ENCODE peak calls at places on chromosomes 7 and 10, in six cellular contexts. One of them, this sample, is unnamed.

GRCh38 chr7:130814753-130815152 is 80.7 kb upstream of the KLF14 start:
- DNase-seq in IMR-90: peak
- DNase-seq in A549: no peak
- DNase-seq in HepG2: no peak
- DNase-seq in GM12878: no peak
- DNase-seq in H1: no peak
- DNase-seq in this sample: peak

GRCh38 chr10:98047009-98047741 is 16.8 kb upstream of the CRTAC1 start:
- DNase-seq in IMR-90: no peak
- DNase-seq in A549: no peak
- DNase-seq in HepG2: no peak
- DNase-seq in GM12878: no peak
- DNase-seq in H1: no peak
- DNase-seq in this sample: no peak

GRCh38 chr10:6399241-6399701 is 180.8 kb downstream of the PRKCQ start:
- DNase-seq in IMR-90: peak
- DNase-seq in A549: peak
- DNase-seq in HepG2: no peak
- DNase-seq in GM12878: no peak
- DNase-seq in H1: no peak
- DNase-seq in this sample: no peak

GRCh38 chr10:70832852-70833542 is 17.2 kb downstream of the SGPL1 start:
- DNase-seq in IMR-90: peak
- DNase-seq in A549: no peak
- DNase-seq in HepG2: no peak
- DNase-seq in GM12878: no peak
- DNase-seq in H1: no peak
- DNase-seq in this sample: no peak

GRCh38 chr10:79260803-79261740 is 86.2 kb upstream of the PPIF start:
- DNase-seq in IMR-90: peak
- DNase-seq in A549: no peak
- DNase-seq in HepG2: peak
- DNase-seq in GM12878: no peak
- DNase-seq in H1: no peak
- DNase-seq in this sample: no peak

GRCh38 chr7:17646181-17646956 is 293.9 kb downstream of the SNX13 start:
- DNase-seq in IMR-90: peak
- DNase-seq in A549: no peak
- DNase-seq in HepG2: no peak
- DNase-seq in GM12878: no peak
- DNase-seq in H1: no peak
- DNase-seq in this sample: no peak

GRCh38 chr10:59793924-59794323 is 40.7 kb upstream of the MRLN start:
- DNase-seq in IMR-90: no peak
- DNase-seq in A549: no peak
- DNase-seq in HepG2: no peak
- DNase-seq in GM12878: no peak
- DNase-seq in H1: no peak
- DNase-seq in this sample: no peak

GRCh38 chr7:99123571-99124033 is 20.3 kb downstream of the SMURF1 start:
- DNase-seq in IMR-90: peak
- DNase-seq in A549: no peak
- DNase-seq in HepG2: no peak
- DNase-seq in GM12878: no peak
- DNase-seq in H1: no peak
- DNase-seq in this sample: no peak

GRCh38 chr10:57692255-57692980 is 575.3 kb downstream of the IPMK start:
- DNase-seq in IMR-90: peak
- DNase-seq in A549: peak
- DNase-seq in HepG2: no peak
- DNase-seq in GM12878: no peak
- DNase-seq in H1: no peak
- DNase-seq in this sample: no peak

GRCh38 chr7:92641921-92642511 is 51.8 kb upstream of the FAM133B start:
- DNase-seq in IMR-90: peak
- DNase-seq in A549: no peak
- DNase-seq in HepG2: no peak
- DNase-seq in GM12878: no peak
- DNase-seq in H1: no peak
- DNase-seq in this sample: no peak

GRCh38 chr10:68301790-68302502 is 29.9 kb upstream of the HNRNPH3 start:
- DNase-seq in IMR-90: peak
- DNase-seq in A549: peak
- DNase-seq in HepG2: peak
- DNase-seq in GM12878: peak
- DNase-seq in H1: no peak
- DNase-seq in this sample: peak

GRCh38 chr7:22302951-22303423 is 54.0 kb downstream of the RAPGEF5 start:
- DNase-seq in IMR-90: no peak
- DNase-seq in A549: no peak
- DNase-seq in HepG2: no peak
- DNase-seq in GM12878: no peak
- DNase-seq in H1: no peak
- DNase-seq in this sample: no peak

GRCh38 chr10:396535-397220 is 261.4 kb downstream of the ZMYND11 start:
- DNase-seq in IMR-90: no peak
- DNase-seq in A549: no peak
- DNase-seq in HepG2: no peak
- DNase-seq in GM12878: no peak
- DNase-seq in H1: no peak
- DNase-seq in this sample: no peak

GRCh38 chr10:398954-399353 is 263.7 kb downstream of the ZMYND11 start:
- DNase-seq in IMR-90: no peak
- DNase-seq in A549: no peak
- DNase-seq in HepG2: no peak
- DNase-seq in GM12878: no peak
- DNase-seq in H1: no peak
- DNase-seq in this sample: no peak

GRCh38 chr10:395665-396064 is 260.4 kb downstream of the ZMYND11 start:
- DNase-seq in IMR-90: no peak
- DNase-seq in A549: no peak
- DNase-seq in HepG2: no peak
- DNase-seq in GM12878: no peak
- DNase-seq in H1: no peak
- DNase-seq in this sample: no peak

GRCh38 chr10:396107-396506 is 260.9 kb downstream of the ZMYND11 start:
- DNase-seq in IMR-90: no peak
- DNase-seq in A549: no peak
- DNase-seq in HepG2: no peak
- DNase-seq in GM12878: no peak
- DNase-seq in H1: no peak
- DNase-seq in this sample: no peak

DNA sequence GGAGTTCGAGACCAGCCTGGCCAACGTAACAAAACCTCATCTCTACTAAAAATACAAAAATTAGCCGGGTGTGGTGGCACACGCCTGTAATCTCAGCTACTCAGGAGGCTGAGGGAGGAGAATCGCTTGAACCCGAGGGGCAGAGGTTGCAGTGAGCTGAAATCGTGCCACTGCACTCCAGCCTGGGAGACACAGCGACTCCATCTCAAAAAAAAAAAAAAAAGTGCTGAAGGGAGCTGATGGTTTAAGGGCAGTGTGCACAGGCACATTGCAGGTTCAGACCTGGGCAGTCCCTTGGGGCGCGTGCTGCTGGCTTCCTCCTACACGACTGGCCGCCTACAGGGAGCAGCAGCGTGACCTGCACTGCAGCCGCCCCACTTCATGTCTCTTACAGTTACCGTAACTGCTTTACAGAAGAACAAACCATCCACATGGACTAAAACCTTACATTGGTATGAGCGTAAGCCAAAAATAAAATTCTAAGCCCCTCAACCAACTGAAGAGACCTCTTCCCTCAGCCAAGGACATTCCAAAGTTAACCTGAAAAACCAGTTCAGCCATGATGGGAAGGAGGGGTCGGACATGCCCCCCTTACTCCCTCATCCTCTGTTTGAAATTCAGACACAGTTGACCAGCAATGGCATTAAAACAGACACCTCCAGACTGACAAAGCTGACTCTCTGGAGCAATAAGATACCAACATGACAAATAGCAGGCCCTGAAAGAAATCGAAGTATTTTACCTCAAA is 262.2 kb downstream of the ZMYND11 start:
- DNase-seq in IMR-90: no peak
- DNase-seq in A549: no peak
- DNase-seq in HepG2: no peak
- DNase-seq in GM12878: no peak
- DNase-seq in H1: no peak
- DNase-seq in this sample: no peak
- TF ChIP-seq CEBPB in IMR-90: no peak
- TF ChIP-seq CEBPB in A549: no peak
- TF ChIP-seq CEBPB in HepG2: no peak
- TF ChIP-seq CEBPB in GM12878: no peak
- TF ChIP-seq CEBPB in H1: no peak
- TF ChIP-seq CEBPB in this sample: no peak

GRCh38 chr7:96273716-96274115 is 48.2 kb downstream of the SLC25A13 start:
- DNase-seq in IMR-90: no peak
- DNase-seq in A549: no peak
- DNase-seq in HepG2: no peak
- DNase-seq in GM12878: no peak
- DNase-seq in H1: no peak
- DNase-seq in this sample: no peak
- TF ChIP-seq CEBPB in IMR-90: no peak
- TF ChIP-seq CEBPB in A549: no peak
- TF ChIP-seq CEBPB in HepG2: no peak
- TF ChIP-seq CEBPB in GM12878: no peak
- TF ChIP-seq CEBPB in H1: no peak
- TF ChIP-seq CEBPB in this sample: no peak

GRCh38 chr10:88952647-88953111 is at the start of gene ACTA2:
- DNase-seq in IMR-90: peak
- DNase-seq in A549: no peak
- DNase-seq in HepG2: no peak
- DNase-seq in GM12878: no peak
- DNase-seq in H1: no peak
- DNase-seq in this sample: no peak
- TF ChIP-seq CEBPB in IMR-90: no peak
- TF ChIP-seq CEBPB in A549: no peak
- TF ChIP-seq CEBPB in HepG2: no peak
- TF ChIP-seq CEBPB in GM12878: no peak
- TF ChIP-seq CEBPB in H1: no peak
- TF ChIP-seq CEBPB in this sample: no peak

DNA sequence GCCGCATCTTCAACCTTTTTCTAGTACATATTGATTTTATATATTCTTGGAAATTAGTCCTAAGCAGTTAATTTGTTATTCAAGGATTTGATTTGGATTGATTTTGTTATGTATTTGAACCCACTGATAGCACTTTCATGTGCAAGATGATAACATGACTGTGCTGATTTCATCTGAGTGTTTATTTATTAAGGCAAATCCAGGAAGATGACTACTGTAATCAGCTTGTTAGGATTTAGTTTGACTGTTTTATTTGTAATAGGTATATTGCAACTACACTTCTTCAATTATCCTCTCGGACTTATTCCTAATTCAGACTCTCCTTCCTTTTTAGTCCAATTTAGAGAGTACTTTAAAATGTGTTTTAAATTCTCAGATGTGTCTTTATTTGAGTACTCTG is 75.1 kb upstream of the PRKG1 start:
- DNase-seq in IMR-90: peak
- DNase-seq in A549: no peak
- DNase-seq in HepG2: no peak
- DNase-seq in GM12878: no peak
- DNase-seq in H1: no peak
- DNase-seq in this sample: no peak
- TF ChIP-seq CEBPB in IMR-90: no peak
- TF ChIP-seq CEBPB in A549: no peak
- TF ChIP-seq CEBPB in HepG2: no peak
- TF ChIP-seq CEBPB in GM12878: no peak
- TF ChIP-seq CEBPB in H1: no peak
- TF ChIP-seq CEBPB in this sample: no peak

GRCh38 chr10:58785354-58785753 is 272.7 kb downstream of the BICC1 start:
- DNase-seq in IMR-90: no peak
- DNase-seq in A549: no peak
- DNase-seq in HepG2: no peak
- DNase-seq in GM12878: no peak
- DNase-seq in H1: no peak
- DNase-seq in this sample: no peak

GRCh38 chr10:58781873-58782488 is 269.3 kb downstream of the BICC1 start:
- DNase-seq in IMR-90: peak
- DNase-seq in A549: peak
- DNase-seq in HepG2: peak
- DNase-seq in GM12878: peak
- DNase-seq in H1: no peak
- DNase-seq in this sample: peak

GRCh38 chr10:58780481-58780880 is 267.8 kb downstream of the BICC1 start:
- DNase-seq in IMR-90: peak
- DNase-seq in A549: no peak
- DNase-seq in HepG2: no peak
- DNase-seq in GM12878: no peak
- DNase-seq in H1: no peak
- DNase-seq in this sample: no peak

GRCh38 chr10:58784361-58784760 is 271.7 kb downstream of the BICC1 start:
- DNase-seq in IMR-90: no peak
- DNase-seq in A549: no peak
- DNase-seq in HepG2: no peak
- DNase-seq in GM12878: no peak
- DNase-seq in H1: no peak
- DNase-seq in this sample: no peak

GRCh38 chr10:58782876-58783859 is 270.5 kb downstream of the BICC1 start:
- DNase-seq in IMR-90: peak
- DNase-seq in A549: no peak
- DNase-seq in HepG2: no peak
- DNase-seq in GM12878: no peak
- DNase-seq in H1: no peak
- DNase-seq in this sample: no peak
- TF ChIP-seq CEBPB in IMR-90: peak
- TF ChIP-seq CEBPB in A549: no peak
- TF ChIP-seq CEBPB in HepG2: no peak
- TF ChIP-seq CEBPB in GM12878: no peak
- TF ChIP-seq CEBPB in H1: no peak
- TF ChIP-seq CEBPB in this sample: no peak

GRCh38 chr7:31785081-31785480 is 98.1 kb downstream of the PPP1R17 start:
- DNase-seq in IMR-90: no peak
- DNase-seq in A549: no peak
- DNase-seq in HepG2: no peak
- DNase-seq in GM12878: no peak
- DNase-seq in H1: no peak
- DNase-seq in this sample: no peak
- TF ChIP-seq CEBPB in IMR-90: no peak
- TF ChIP-seq CEBPB in A549: no peak
- TF ChIP-seq CEBPB in HepG2: no peak
- TF ChIP-seq CEBPB in GM12878: no peak
- TF ChIP-seq CEBPB in H1: no peak
- TF ChIP-seq CEBPB in this sample: no peak

GRCh38 chr7:26440253-26440992 is 148.8 kb downstream of the SNX10 start:
- DNase-seq in IMR-90: no peak
- DNase-seq in A549: no peak
- DNase-seq in HepG2: no peak
- DNase-seq in GM12878: no peak
- DNase-seq in H1: no peak
- DNase-seq in this sample: no peak
- TF ChIP-seq CEBPB in IMR-90: no peak
- TF ChIP-seq CEBPB in A549: no peak
- TF ChIP-seq CEBPB in HepG2: no peak
- TF ChIP-seq CEBPB in GM12878: no peak
- TF ChIP-seq CEBPB in H1: no peak
- TF ChIP-seq CEBPB in this sample: no peak

GRCh38 chr10:108783897-108784296 is 1139.4 kb downstream of the XPNPEP1 start:
- DNase-seq in IMR-90: peak
- DNase-seq in A549: peak
- DNase-seq in HepG2: peak
- DNase-seq in GM12878: peak
- DNase-seq in H1: peak
- DNase-seq in this sample: peak
- TF ChIP-seq CEBPB in IMR-90: no peak
- TF ChIP-seq CEBPB in A549: no peak
- TF ChIP-seq CEBPB in HepG2: no peak
- TF ChIP-seq CEBPB in GM12878: no peak
- TF ChIP-seq CEBPB in H1: no peak
- TF ChIP-seq CEBPB in this sample: no peak